ENCODE peak calls at places on chromosomes 5 and 9, in five cellular contexts. One of them, this sample, is unnamed.

GRCh38 chr5:164475339-164475977 is 970.0 kb downstream of the MAT2B start:
- DNase-seq in NCI-H2081: peak; percentile 45
- DNase-seq in T-helper 17 cell: no peak
- DNase-seq in AG10803: peak; percentile 5
- DNase-seq in ELF-1: no peak
- DNase-seq in this sample: peak; percentile 74

GRCh38 chr5:149749481-149750365 is 19.6 kb downstream of the PPARGC1B start:
- DNase-seq in AG10803: no peak
- DNase-seq in ELF-1: no peak
- DNase-seq in NCI-H2081: no peak
- DNase-seq in T-helper 17 cell: no peak
- DNase-seq in this sample: no peak

GRCh38 chr5:64315778-64316177 is 150.1 kb downstream of the RNF180 start:
- DNase-seq in ELF-1: no peak
- DNase-seq in T-helper 17 cell: no peak
- DNase-seq in AG10803: no peak
- DNase-seq in NCI-H2081: no peak
- DNase-seq in this sample: no peak

GRCh38 chr5:139393497-139394122 is 1.3 kb downstream of the PROB1 start:
- DNase-seq in ELF-1: no peak
- DNase-seq in AG10803: no peak
- DNase-seq in T-helper 17 cell: no peak
- DNase-seq in NCI-H2081: no peak
- DNase-seq in this sample: no peak

GRCh38 chr9:36479086-36479485 is 79.0 kb upstream of the RNF38 start:
- DNase-seq in T-helper 17 cell: no peak
- DNase-seq in NCI-H2081: no peak
- DNase-seq in AG10803: no peak
- DNase-seq in ELF-1: no peak
- DNase-seq in this sample: no peak

GRCh38 chr9:70880523-70880922 is 240.9 kb downstream of the TRPM3 start:
- DNase-seq in AG10803: no peak
- DNase-seq in T-helper 17 cell: no peak
- DNase-seq in NCI-H2081: no peak
- DNase-seq in ELF-1: no peak
- DNase-seq in this sample: no peak

GRCh38 chr5:170154297-170154696 is 48.6 kb downstream of the FOXI1 start:
- DNase-seq in ELF-1: peak; percentile 44
- DNase-seq in AG10803: no peak
- DNase-seq in NCI-H2081: no peak
- DNase-seq in T-helper 17 cell: no peak
- DNase-seq in this sample: no peak

GRCh38 chr9:92476962-92477361 is 5.3 kb downstream of the ASPN start:
- DNase-seq in AG10803: no peak
- DNase-seq in T-helper 17 cell: no peak
- DNase-seq in NCI-H2081: no peak
- DNase-seq in ELF-1: no peak
- DNase-seq in this sample: no peak

GRCh38 chr9:656918-657583 is 184.4 kb upstream of the DMRT1 start:
- DNase-seq in AG10803: no peak
- DNase-seq in T-helper 17 cell: no peak
- DNase-seq in ELF-1: no peak
- DNase-seq in NCI-H2081: no peak
- DNase-seq in this sample: no peak

GRCh38 chr5:84287964-84288363 is 96.7 kb downstream of the EDIL3 start:
- DNase-seq in ELF-1: no peak
- DNase-seq in AG10803: peak; percentile 65
- DNase-seq in T-helper 17 cell: no peak
- DNase-seq in NCI-H2081: no peak
- DNase-seq in this sample: peak; percentile 87

GRCh38 chr9:1939926-1940368 is 75.2 kb upstream of the SMARCA2 start:
- DNase-seq in AG10803: peak; percentile 15
- DNase-seq in NCI-H2081: peak; percentile 41
- DNase-seq in T-helper 17 cell: no peak
- DNase-seq in ELF-1: peak; percentile 43
- DNase-seq in this sample: no peak

GRCh38 chr5:126720369-126720768 is 56.6 kb upstream of the LMNB1 start:
- DNase-seq in AG10803: no peak
- DNase-seq in T-helper 17 cell: no peak
- DNase-seq in NCI-H2081: no peak
- DNase-seq in ELF-1: no peak
- DNase-seq in this sample: no peak

GRCh38 chr5:8828596-8829321 is 717.1 kb downstream of the SEMA5A start:
- DNase-seq in AG10803: peak; percentile 17
- DNase-seq in NCI-H2081: no peak
- DNase-seq in ELF-1: no peak
- DNase-seq in T-helper 17 cell: no peak
- DNase-seq in this sample: no peak